ENCODE peak calls at places on chromosomes 13 and 19, in eight cellular contexts. L is neural crest cell, D is Calu3, Z is dorsolateral prefrontal cortex, K is IMR-90, I is osteocyte, V is glutamatergic neuron, T is cardiac fibroblast. Q is an unnamed sample.

GRCh38 chr19:1175020-1175419 is 952 bp upstream of the SBNO2 start:
- DNase-seq in I (no peak), K (no peak), V (no peak), L (no peak), D (no peak), Z (no peak), T (no peak), Q (no peak)

GRCh38 chr13:64849174-64849573 is 2381.0 kb downstream of the PCDH9 start:
- DNase-seq in L (no peak), T (no peak), V (no peak), I (no peak), K (no peak), D (no peak), Z (no peak), Q (no peak)

GRCh38 chr19:16593181-16593580 is 21.0 kb upstream of the SLC35E1 start:
- DNase-seq in K (no peak), V (no peak), Z (no peak), T (no peak), I (no peak), D (no peak), L (no peak), Q (no peak)

GRCh38 chr13:114099918-114100445 is 32.4 kb downstream of the RASA3 start:
- DNase-seq in T (peak), I (no peak), Z (no peak), V (no peak), L (no peak), K (peak), D (no peak), Q (no peak)

GRCh38 chr19:44582581-44583265 is 30.6 kb upstream of the IGSF23 start:
- DNase-seq in T (peak), L (peak), V (peak), D (peak), I (no peak), K (no peak), Z (no peak), Q (no peak)

GRCh38 chr19:4229179-4229931 is at the start of gene EBI3:
- DNase-seq in V (peak), Z (peak), T (peak), K (peak), I (peak), L (peak), D (peak), Q (no peak)

GRCh38 chr13:106088094-106088493 is 447.4 kb downstream of the EFNB2 start:
- DNase-seq in Z (no peak), D (no peak), T (no peak), K (peak), L (no peak), V (no peak), I (no peak), Q (no peak)

GRCh38 chr19:408441-409005 is 424 bp downstream of the C2CD4C start:
- DNase-seq in T (no peak), D (no peak), Z (no peak), K (no peak), V (peak), L (no peak), I (no peak), Q (no peak)

GRCh38 chr19:49665301-49666119 is at the start of the genes BCL2L12 and IRF3:
- DNase-seq in V (peak), I (peak), K (peak), L (peak), T (peak), Z (peak), D (peak), Q (peak)

GRCh38 chr19:44212865-44213346 is 574 bp downstream of the ZNF227 start:
- DNase-seq in T (peak), I (no peak), Z (peak), V (no peak), K (peak), D (no peak), L (no peak), Q (no peak)

GRCh38 chr13:27309401-27309958 is 38.9 kb downstream of the RASL11A start:
- DNase-seq in D (peak), L (no peak), V (no peak), I (no peak), K (no peak), Z (no peak), T (no peak), Q (no peak)

GRCh38 chr19:28291874-28292273 is 921.1 kb downstream of the UQCRFS1 start:
- DNase-seq in K (no peak), D (no peak), V (no peak), I (no peak), Z (no peak), L (no peak), T (no peak), Q (no peak)

GRCh38 chr19:28292822-28293500 is 920.0 kb downstream of the UQCRFS1 start:
- DNase-seq in D (no peak), L (no peak), T (no peak), K (no peak), I (no peak), V (peak), Z (no peak), Q (no peak)

GRCh38 chr19:28288850-28289249 is 924.1 kb downstream of the UQCRFS1 start:
- DNase-seq in K (no peak), Z (no peak), V (no peak), T (peak), D (no peak), I (no peak), L (no peak), Q (no peak)

GRCh38 chr19:28290963-28291657 is 921.8 kb downstream of the UQCRFS1 start:
- DNase-seq in T (no peak), V (no peak), D (no peak), I (no peak), L (no peak), K (no peak), Z (no peak), Q (no peak)

GRCh38 chr19:28289294-28290063 is 923.5 kb downstream of the UQCRFS1 start:
- DNase-seq in Z (peak), T (peak), V (no peak), I (no peak), K (no peak), D (no peak), L (no peak), Q (peak)
- TF ChIP-seq CTCF in Z (no peak), T (no peak), V (no peak), I (no peak), K (no peak), D (no peak), L (no peak), Q (no peak)

DNA sequence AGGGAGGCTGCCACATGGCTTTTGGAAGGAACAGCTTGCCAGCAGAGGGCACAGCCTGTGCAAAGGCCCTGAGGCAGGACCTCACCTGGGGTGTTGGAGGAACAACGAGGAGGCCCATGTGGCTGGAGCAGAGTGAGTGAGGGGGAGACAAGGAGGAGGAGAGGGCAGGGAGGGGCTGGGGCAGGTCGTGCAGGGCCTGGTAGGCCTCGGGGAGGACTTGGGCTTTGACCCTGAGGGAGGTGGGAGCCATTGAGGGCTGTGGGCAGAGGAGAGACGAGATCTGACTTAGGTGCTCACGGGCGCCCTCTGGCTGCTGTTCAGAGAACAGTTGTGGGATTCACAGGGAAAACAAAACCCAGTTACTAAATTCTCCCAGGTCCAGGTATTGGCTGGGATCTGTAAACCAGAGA is 25.2 kb downstream of the ZNRF4 start:
- DNase-seq in K (no peak), D (peak), I (no peak), T (peak), Z (no peak), L (peak), V (peak), Q (no peak)
- TF ChIP-seq CTCF in K (peak), D (no peak), I (peak), T (peak), Z (peak), L (peak), V (peak), Q (peak)

GRCh38 chr13:29702912-29703351 is 107.4 kb upstream of the SLC7A1 start:
- DNase-seq in I (no peak), L (peak), T (peak), D (no peak), V (no peak), K (peak), Z (no peak), Q (peak)

GRCh38 chr13:29703421-29703820 is 107.9 kb upstream of the SLC7A1 start:
- DNase-seq in Z (no peak), K (no peak), T (no peak), L (no peak), V (no peak), D (no peak), I (no peak), Q (no peak)

GRCh38 chr13:29704648-29705047 is 109.2 kb upstream of the SLC7A1 start:
- DNase-seq in D (no peak), L (no peak), I (no peak), Z (no peak), V (no peak), T (peak), K (no peak), Q (no peak)

GRCh38 chr13:29706923-29707322 is 111.4 kb upstream of the SLC7A1 start:
- DNase-seq in T (no peak), V (no peak), D (no peak), I (no peak), L (no peak), K (no peak), Z (no peak), Q (no peak)

GRCh38 chr13:29707876-29708543 is 112.5 kb upstream of the SLC7A1 start:
- DNase-seq in L (no peak), V (peak), T (peak), D (peak), Z (no peak), K (peak), I (no peak), Q (peak)
- TF ChIP-seq CTCF in L (peak), V (peak), T (peak), D (peak), Z (peak), K (peak), I (peak), Q (peak)

DNA sequence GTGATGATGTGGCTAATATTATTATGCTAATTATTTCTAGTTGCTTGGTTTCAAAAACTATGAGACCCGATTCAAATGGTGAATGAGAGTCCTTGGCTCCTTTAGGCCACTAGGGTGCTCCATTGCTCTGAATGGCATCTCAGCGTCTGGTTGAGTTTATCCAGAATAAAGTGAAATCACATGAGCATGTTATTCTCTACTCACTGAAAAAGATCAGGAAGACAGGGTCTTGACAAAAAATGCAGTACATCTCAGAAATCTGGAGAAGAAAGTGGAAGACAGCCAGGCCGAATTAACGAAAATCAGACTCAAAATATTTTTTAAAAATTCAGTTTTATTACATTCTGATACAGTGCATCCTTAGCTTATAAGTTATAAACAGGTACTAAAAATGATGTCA is 516.2 kb downstream of the MYO16 start:
- DNase-seq in V (no peak), Z (no peak), T (peak), K (peak), L (peak), D (no peak), I (no peak), Q (no peak)
- TF ChIP-seq CTCF in V (peak), Z (peak), T (peak), K (peak), L (peak), D (no peak), I (peak), Q (peak)

DNA sequence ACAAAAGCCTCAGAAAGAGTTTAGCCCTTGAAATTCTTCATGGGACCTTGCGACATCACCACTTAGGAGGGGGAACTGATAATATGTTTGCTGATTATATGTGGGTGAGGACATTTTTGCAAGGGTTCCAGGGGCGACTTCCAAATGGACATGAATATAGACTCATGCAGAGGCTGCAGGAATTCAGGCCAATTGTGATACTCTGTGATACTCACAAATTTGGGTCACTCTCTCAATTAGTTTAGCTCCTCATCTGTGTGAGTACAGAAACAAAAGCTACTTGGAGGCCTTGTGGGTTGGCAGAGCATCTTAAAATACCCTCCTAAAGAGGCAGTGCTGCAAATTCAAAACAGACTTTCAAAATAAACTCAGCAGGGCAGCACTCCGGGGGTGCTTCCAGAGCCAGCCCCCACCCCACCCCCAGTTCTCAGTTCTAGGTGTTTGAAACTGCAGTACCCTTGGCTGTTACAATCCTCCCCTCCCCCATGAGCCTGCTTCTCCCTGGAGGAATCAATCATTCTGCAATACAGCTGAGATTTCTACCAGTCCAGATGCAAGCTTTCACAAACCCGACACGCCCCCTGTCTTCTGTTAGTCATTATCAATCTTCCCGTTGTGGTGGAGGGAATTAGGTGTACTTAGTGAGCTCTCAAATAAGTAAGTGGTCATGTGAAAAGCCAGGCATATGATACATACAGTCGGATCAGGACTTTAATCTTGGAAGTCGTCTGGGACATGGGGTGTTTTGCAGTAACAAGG is 96.9 kb upstream of the MBNL2 start:
- DNase-seq in L (no peak), V (peak), D (peak), I (no peak), K (peak), T (peak), Z (no peak), Q (peak)
- TF ChIP-seq CTCF in L (no peak), V (no peak), D (no peak), I (peak), K (no peak), T (no peak), Z (no peak), Q (no peak)

Q was measured in AG09319.